ENCODE peak calls at places on chromosome 22, in six cellular contexts. P is H4, Z is M059J, Q is small intestine, T is adipocyte, X is foreskin fibroblast. I is an unnamed sample.

GRCh38 chr22:38788417-38788816 is 5.5 kb downstream of the DNAL4 start:
- DNase-seq in P (peak; percentile 93), Z (peak; percentile 92), Q (peak; percentile 73), T (peak; percentile 96), X (peak; percentile 96), I (peak; percentile 88)

GRCh38 chr22:43550024-43550620 is 138.3 kb downstream of the MPPED1 start:
- DNase-seq in P (no peak), Z (no peak), Q (no peak), T (no peak), X (no peak), I (no peak)

GRCh38 chr22:20980938-20981722 is 967 bp upstream of the LZTR1 start:
- DNase-seq in P (no peak), Z (no peak), Q (no peak), T (no peak), X (no peak), I (no peak)

GRCh38 chr22:44583076-44583760 is 85.2 kb upstream of the RTL6 start:
- DNase-seq in P (no peak), Z (no peak), Q (no peak), T (no peak), X (peak; percentile 14), I (no peak)

GRCh38 chr22:39135092-39135896 is 17.2 kb downstream of the CBX7 start:
- DNase-seq in P (peak; percentile 37), Z (peak; percentile 26), Q (no peak), T (peak; percentile 49), X (peak; percentile 77), I (no peak)

GRCh38 chr22:47168900-47169800 is 406.7 kb downstream of the TBC1D22A start:
- DNase-seq in P (no peak), Z (no peak), Q (no peak), T (peak; percentile 3), X (no peak), I (no peak)

GRCh38 chr22:43473441-43473840 is 61.6 kb downstream of the MPPED1 start:
- DNase-seq in P (no peak), Z (no peak), Q (no peak), T (no peak), X (no peak), I (no peak)

GRCh38 chr22:49825436-49825835 is 2.2 kb downstream of the BRD1 start:
- DNase-seq in P (no peak), Z (peak; percentile 68), Q (no peak), T (peak; percentile 41), X (peak; percentile 71), I (peak; percentile 40)

GRCh38 chr22:42286205-42286604 is 15.8 kb upstream of the TCF20 start:
- DNase-seq in P (no peak), Z (no peak), Q (no peak), T (no peak), X (no peak), I (no peak)

GRCh38 chr22:31122532-31123291 is at the start of gene INPP5J:
- DNase-seq in P (peak; percentile 21), Z (peak; percentile 45), Q (peak; percentile 95), T (peak; percentile 66), X (peak; percentile 60), I (peak; percentile 47)